ENCODE peak calls at places on chromosomes 2 and 18, in nine cellular contexts. N, P, D, M, U, J, L, X and O are unnamed samples.

GRCh38 chr2:162369577-162369976 is 25.6 kb downstream of the GCA start:
- DNase-seq in N (no peak), P (no peak), D (no peak), M (no peak), U (no peak), J (no peak), L (no peak), X (no peak), O (no peak)

GRCh38 chr2:85165291-85165690 is 32.1 kb downstream of the TCF7L1 start:
- DNase-seq in N (no peak), P (no peak), D (no peak), M (no peak), U (no peak), J (no peak), L (no peak), X (peak), O (no peak)

GRCh38 chr2:84897773-84898172 is 7.7 kb upstream of the TMSB10 start:
- DNase-seq in N (no peak), P (no peak), D (no peak), M (no peak), U (no peak), J (no peak), L (no peak), X (no peak), O (no peak)

GRCh38 chr2:199740111-199740428 is 110.9 kb downstream of the FTCDNL1 start:
- DNase-seq in N (no peak), P (no peak), D (no peak), M (no peak), U (no peak), J (no peak), L (no peak), X (no peak), O (no peak)

GRCh38 chr2:33118648-33119047 is 171.9 kb downstream of the LTBP1 start:
- DNase-seq in N (no peak), P (no peak), D (no peak), M (no peak), U (no peak), J (no peak), L (no peak), X (no peak), O (no peak)

GRCh38 chr18:67875936-67876335 is 359.4 kb upstream of the DSEL start:
- DNase-seq in N (no peak), P (no peak), D (no peak), M (no peak), U (peak), J (peak), L (no peak), X (no peak), O (no peak)

GRCh38 chr2:162490052-162490717 is 146.3 kb downstream of the GCA start:
- DNase-seq in N (no peak), P (no peak), D (no peak), M (no peak), U (no peak), J (no peak), L (no peak), X (no peak), O (no peak)

GRCh38 chr2:173750332-173750731 is 214.8 kb downstream of the SP3 start:
- DNase-seq in N (no peak), P (peak), D (peak), M (no peak), U (peak), J (peak), L (no peak), X (no peak), O (no peak)

GRCh38 chr18:22470141-22470510 is 52.4 kb upstream of the CTAGE1 start:
- DNase-seq in N (no peak), P (no peak), D (no peak), M (no peak), U (peak), J (peak), L (no peak), X (no peak), O (no peak)

GRCh38 chr18:48676756-48677368 is 138.0 kb downstream of the CTIF start:
- DNase-seq in N (peak), P (peak), D (peak), M (peak), U (peak), J (peak), L (peak), X (peak), O (no peak)

GRCh38 chr2:220946552-220946951 is 625.6 kb downstream of the EPHA4 start:
- DNase-seq in N (peak), P (no peak), D (no peak), M (no peak), U (no peak), J (no peak), L (no peak), X (no peak), O (no peak)

GRCh38 chr2:72024451-72025175 is 123.0 kb downstream of the CYP26B1 start:
- DNase-seq in N (no peak), P (no peak), D (no peak), M (no peak), U (no peak), J (no peak), L (peak), X (no peak), O (no peak)

GRCh38 chr18:57581301-57581934 is 5.1 kb downstream of the FECH start:
- DNase-seq in N (peak), P (no peak), D (no peak), M (no peak), U (no peak), J (no peak), L (peak), X (no peak), O (no peak)

GRCh38 chr18:55318864-55319516 is 269.0 kb downstream of the TCF4 start:
- DNase-seq in N (no peak), P (no peak), D (no peak), M (no peak), U (peak), J (peak), L (no peak), X (no peak), O (no peak)

GRCh38 chr2:68423966-68424650 is 43.0 kb downstream of the FBXO48 start:
- DNase-seq in N (no peak), P (no peak), D (no peak), M (no peak), U (no peak), J (no peak), L (no peak), X (no peak), O (no peak)

GRCh38 chr2:157874278-157874825 is 1.8 kb downstream of the ACVR1 start:
- DNase-seq in N (no peak), P (peak), D (no peak), M (no peak), U (no peak), J (peak), L (no peak), X (no peak), O (no peak)